ENCODE peak calls at places on chromosomes 11 and 22, in seven cellular contexts. One of them, this sample, is unnamed.

GRCh38 chr11:134339756-134340155 is 8.0 kb downstream of the GLB1L2 start:
- DNase-seq in HTR-8/SVneo: no peak
- DNase-seq in NCI-H1092: no peak
- DNase-seq in activated CD4-positive, alpha-beta T cell treated with anti-CD3 and anti-CD28 coated beads, Interleukin-2, amount 50 U/mL, for 48 hours: no peak
- DNase-seq in NB4: no peak
- DNase-seq in nucleus accumbens: no peak
- DNase-seq in HFF-Myc: no peak
- DNase-seq in this sample: no peak

GRCh38 chr11:126163074-126163700 is 48.3 kb downstream of the RPUSD4 start:
- DNase-seq in HTR-8/SVneo: peak; percentile 92
- DNase-seq in NCI-H1092: no peak
- DNase-seq in activated CD4-positive, alpha-beta T cell treated with anti-CD3 and anti-CD28 coated beads, Interleukin-2, amount 50 U/mL, for 48 hours: no peak
- DNase-seq in NB4: no peak
- DNase-seq in nucleus accumbens: no peak
- DNase-seq in HFF-Myc: peak; percentile 69
- DNase-seq in this sample: no peak

GRCh38 chr11:118657709-118658108 is 21.7 kb downstream of the TREH start:
- DNase-seq in HTR-8/SVneo: no peak
- DNase-seq in NCI-H1092: no peak
- DNase-seq in activated CD4-positive, alpha-beta T cell treated with anti-CD3 and anti-CD28 coated beads, Interleukin-2, amount 50 U/mL, for 48 hours: no peak
- DNase-seq in NB4: no peak
- DNase-seq in nucleus accumbens: no peak
- DNase-seq in HFF-Myc: no peak
- DNase-seq in this sample: no peak

GRCh38 chr11:94888204-94888603 is 85.2 kb downstream of the CWC15 start:
- DNase-seq in HTR-8/SVneo: no peak
- DNase-seq in NCI-H1092: no peak
- DNase-seq in activated CD4-positive, alpha-beta T cell treated with anti-CD3 and anti-CD28 coated beads, Interleukin-2, amount 50 U/mL, for 48 hours: no peak
- DNase-seq in NB4: no peak
- DNase-seq in nucleus accumbens: no peak
- DNase-seq in HFF-Myc: no peak
- DNase-seq in this sample: no peak

GRCh38 chr11:120302001-120302805 is 22.9 kb upstream of the TLCD5 start:
- DNase-seq in HTR-8/SVneo: no peak
- DNase-seq in NCI-H1092: no peak
- DNase-seq in activated CD4-positive, alpha-beta T cell treated with anti-CD3 and anti-CD28 coated beads, Interleukin-2, amount 50 U/mL, for 48 hours: no peak
- DNase-seq in NB4: no peak
- DNase-seq in nucleus accumbens: no peak
- DNase-seq in HFF-Myc: no peak
- DNase-seq in this sample: no peak

GRCh38 chr11:43555811-43556210 is 124.7 kb upstream of the HSD17B12 start:
- DNase-seq in HTR-8/SVneo: no peak
- DNase-seq in NCI-H1092: no peak
- DNase-seq in activated CD4-positive, alpha-beta T cell treated with anti-CD3 and anti-CD28 coated beads, Interleukin-2, amount 50 U/mL, for 48 hours: no peak
- DNase-seq in NB4: no peak
- DNase-seq in nucleus accumbens: no peak
- DNase-seq in HFF-Myc: no peak
- DNase-seq in this sample: no peak

GRCh38 chr11:937853-938261 is 12.2 kb downstream of the AP2A2 start:
- DNase-seq in HTR-8/SVneo: no peak
- DNase-seq in NCI-H1092: no peak
- DNase-seq in activated CD4-positive, alpha-beta T cell treated with anti-CD3 and anti-CD28 coated beads, Interleukin-2, amount 50 U/mL, for 48 hours: no peak
- DNase-seq in NB4: peak; percentile 30
- DNase-seq in nucleus accumbens: no peak
- DNase-seq in HFF-Myc: no peak
- DNase-seq in this sample: no peak

GRCh38 chr22:25744694-25745093 is 2.7 kb downstream of the MYO18B start:
- DNase-seq in HTR-8/SVneo: no peak
- DNase-seq in NCI-H1092: no peak
- DNase-seq in activated CD4-positive, alpha-beta T cell treated with anti-CD3 and anti-CD28 coated beads, Interleukin-2, amount 50 U/mL, for 48 hours: no peak
- DNase-seq in NB4: no peak
- DNase-seq in nucleus accumbens: no peak
- DNase-seq in HFF-Myc: no peak
- DNase-seq in this sample: no peak

GRCh38 chr11:66619080-66619554 is 2.7 kb downstream of the RBM14 start:
- DNase-seq in HTR-8/SVneo: no peak
- DNase-seq in NCI-H1092: no peak
- DNase-seq in activated CD4-positive, alpha-beta T cell treated with anti-CD3 and anti-CD28 coated beads, Interleukin-2, amount 50 U/mL, for 48 hours: no peak
- DNase-seq in NB4: peak; percentile 60
- DNase-seq in nucleus accumbens: no peak
- DNase-seq in HFF-Myc: no peak
- DNase-seq in this sample: no peak

GRCh38 chr22:34334893-34335292 is 414.6 kb upstream of the LARGE1 start:
- DNase-seq in HTR-8/SVneo: no peak
- DNase-seq in NCI-H1092: no peak
- DNase-seq in activated CD4-positive, alpha-beta T cell treated with anti-CD3 and anti-CD28 coated beads, Interleukin-2, amount 50 U/mL, for 48 hours: no peak
- DNase-seq in NB4: peak; percentile 23
- DNase-seq in nucleus accumbens: no peak
- DNase-seq in HFF-Myc: no peak
- DNase-seq in this sample: no peak

GRCh38 chr22:45478108-45478771 is 24.4 kb upstream of the FBLN1 start:
- DNase-seq in HTR-8/SVneo: peak; percentile 64
- DNase-seq in NCI-H1092: no peak
- DNase-seq in activated CD4-positive, alpha-beta T cell treated with anti-CD3 and anti-CD28 coated beads, Interleukin-2, amount 50 U/mL, for 48 hours: no peak
- DNase-seq in NB4: no peak
- DNase-seq in nucleus accumbens: no peak
- DNase-seq in HFF-Myc: peak; percentile 98
- DNase-seq in this sample: no peak

GRCh38 chr22:38336699-38337098 is 19.5 kb upstream of the CSNK1E start:
- DNase-seq in HTR-8/SVneo: no peak
- DNase-seq in NCI-H1092: no peak
- DNase-seq in activated CD4-positive, alpha-beta T cell treated with anti-CD3 and anti-CD28 coated beads, Interleukin-2, amount 50 U/mL, for 48 hours: no peak
- DNase-seq in NB4: no peak
- DNase-seq in nucleus accumbens: no peak
- DNase-seq in HFF-Myc: no peak
- DNase-seq in this sample: no peak

This sample was measured in COR-L47.